ENCODE peak calls at places on chromosomes 5 and 9, in ten cellular contexts. Z is SK-N-SH, S is prostate gland, W is breast epithelium, R is HepG2, X is stomach, J is spleen, A is upper lobe of left lung, I is suprapubic skin, B is sigmoid colon. F is an unnamed sample. For H3K4me1, the result is how much of the 10 kb centered on the place peaks cover.

GRCh38 chr5:148957591-148958202 is 105.2 kb downstream of the SH3TC2 start:
- DNase-seq in X (peak), B (no peak), A (peak), I (no peak), J (peak), W (no peak), S (no peak), Z (peak), R (peak), F (peak)

GRCh38 chr9:74431467-74431866 is 65.7 kb upstream of the RORB start:
- DNase-seq in B (no peak), Z (no peak), X (no peak), J (no peak), S (no peak), A (no peak), W (no peak), I (no peak), R (no peak), F (peak)

GRCh38 chr5:141852448-141852847 is 25.8 kb downstream of the PCDH1 start:
- DNase-seq in J (no peak), A (no peak), Z (peak), I (no peak), R (no peak), B (no peak), W (no peak), X (no peak), S (no peak), F (no peak)

GRCh38 chr9:137817236-137818200 is 60.1 kb upstream of the CACNA1B start:
- DNase-seq in Z (no peak), A (no peak), X (no peak), R (no peak), S (no peak), I (no peak), W (no peak), B (no peak), J (peak), F (no peak)

GRCh38 chr5:149904293-149904886 is 40.2 kb downstream of the PDE6A start:
- DNase-seq in Z (peak), B (no peak), W (no peak), A (no peak), I (no peak), S (no peak), J (no peak), X (no peak), R (peak), F (no peak)

GRCh38 chr5:26883375-26883774 is 155.0 kb downstream of the CDH9 start:
- DNase-seq in S (no peak), Z (no peak), I (no peak), A (no peak), W (no peak), B (no peak), X (no peak), J (no peak), R (no peak), F (no peak)

GRCh38 chr5:76642390-76643040 is 19.3 kb upstream of the F2RL2 start:
- DNase-seq in S (no peak), X (no peak), I (no peak), A (no peak), Z (no peak), B (no peak), W (no peak), J (no peak), R (no peak), F (no peak)

GRCh38 chr9:111098661-111099060 is 60.4 kb upstream of the LPAR1 start:
- DNase-seq in B (no peak), W (no peak), S (no peak), X (no peak), Z (no peak), J (no peak), R (no peak), A (no peak), I (no peak), F (no peak)

GRCh38 chr5:80755634-80756033 is 100.9 kb upstream of the DHFR start:
- DNase-seq in R (no peak), B (no peak), A (no peak), W (no peak), X (no peak), S (no peak), Z (no peak), J (no peak), I (no peak), F (no peak)

GRCh38 chr5:27034531-27034930 is 3.9 kb downstream of the CDH9 start:
- DNase-seq in J (no peak), I (no peak), R (no peak), B (no peak), S (no peak), W (no peak), Z (no peak), A (no peak), X (no peak), F (no peak)

GRCh38 chr5:149151717-149152116 is 10.4 kb downstream of the ABLIM3 start:
- DNase-seq in J (no peak), A (no peak), W (no peak), S (no peak), Z (no peak), X (no peak), I (no peak), R (no peak), B (no peak), F (peak)

GRCh38 chr5:56766926-56767325 is 48.4 kb upstream of the MAP3K1 start:
- DNase-seq in J (peak), S (no peak), B (no peak), Z (no peak), W (no peak), R (no peak), A (no peak), X (no peak), I (no peak), F (no peak)

DNA sequence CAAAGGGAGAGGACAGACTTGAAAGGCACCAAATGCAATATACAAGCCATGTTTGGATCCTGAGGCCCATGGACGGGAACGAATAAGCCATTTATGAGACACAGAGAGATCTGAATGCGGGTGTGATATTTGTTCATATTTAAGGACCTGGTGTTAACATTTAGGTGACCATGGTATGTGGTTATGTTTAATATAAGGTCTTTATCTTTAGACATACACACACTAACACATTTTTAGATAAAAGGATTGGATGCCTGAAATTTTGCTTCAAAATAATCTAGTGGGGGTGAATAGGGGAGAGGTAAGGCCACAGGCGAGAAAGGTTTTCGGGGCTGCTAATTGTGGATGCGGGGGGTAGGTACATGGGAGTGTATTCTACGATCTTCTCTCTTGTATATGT is 12.4 kb downstream of the AKNA start:
- DNase-seq in J (no peak), S (no peak), I (no peak), W (no peak), A (no peak), B (peak), R (no peak), X (no peak), Z (no peak), F (no peak)
- H3K4me1 ChIP-seq in J (half or more), S (under half), I (under half), W (under half), A (half or more), B (under half), R (under half), X (under half), Z (under half), F (under half)

GRCh38 chr9:21670374-21670773 is 132.1 kb upstream of the MTAP start:
- DNase-seq in S (no peak), I (no peak), B (no peak), X (no peak), Z (no peak), A (no peak), R (no peak), J (no peak), W (no peak), F (no peak)
- TF ChIP-seq POLR2AphosphoS5 in S (no peak), I (no peak), B (no peak), X (no peak), Z (no peak), A (no peak), R (no peak), J (no peak), W (no peak), F (no peak)

DNA sequence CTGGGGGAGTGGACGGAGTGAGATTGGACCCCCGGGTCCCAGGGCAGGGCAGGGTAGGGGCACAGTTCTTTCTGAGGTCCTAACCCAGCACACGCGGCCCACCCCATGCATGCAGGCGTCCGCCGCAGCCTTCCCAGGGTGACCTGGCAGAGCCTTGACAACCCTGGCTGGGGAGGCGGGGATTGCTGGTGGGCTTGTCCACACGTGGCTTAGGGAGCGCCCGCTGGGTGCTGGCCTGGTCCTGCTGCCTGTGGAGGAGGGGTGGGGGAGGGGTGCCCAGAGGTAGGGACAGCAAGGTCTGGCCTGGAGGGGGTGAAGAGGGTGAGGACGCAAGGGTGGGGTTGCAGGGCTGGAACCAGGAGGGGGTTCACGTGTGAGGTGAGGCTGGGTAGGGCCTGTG is 6.0 kb downstream of the RXRA start:
- DNase-seq in S (no peak), W (no peak), X (no peak), I (no peak), A (no peak), Z (no peak), R (no peak), B (no peak), J (no peak), F (no peak)
- H3K4me1 ChIP-seq in S (under half), W (half or more), X (half or more), I (half or more), A (half or more), Z (half or more), R (half or more), B (half or more), J (half or more), F (under half)

DNA sequence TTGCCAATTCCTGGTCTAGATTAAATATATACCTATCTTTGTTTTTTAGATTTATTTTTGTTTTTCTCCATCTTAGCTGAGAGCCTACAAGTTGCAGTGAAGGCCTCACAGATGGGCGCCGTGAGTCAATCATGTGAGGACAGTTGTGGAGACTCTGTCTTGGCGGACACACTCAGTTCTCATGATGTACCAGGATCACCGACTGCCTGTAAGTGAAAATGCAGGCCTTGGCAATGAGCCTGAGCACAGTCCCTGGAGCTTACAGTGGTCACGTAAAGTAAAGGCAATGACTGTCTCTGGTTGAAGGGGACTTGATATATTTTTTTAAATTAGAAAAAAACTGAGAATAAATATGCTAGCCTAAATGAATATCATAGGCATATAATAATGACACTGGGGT is 271.9 kb downstream of the ARHGEF28 start:
- DNase-seq in W (no peak), X (no peak), S (no peak), J (no peak), Z (no peak), A (no peak), I (no peak), R (no peak), B (no peak), F (no peak)
- TF ChIP-seq POLR2AphosphoS5 in W (no peak), X (no peak), S (no peak), J (no peak), Z (no peak), A (no peak), I (no peak), R (no peak), B (no peak), F (no peak)

GRCh38 chr9:116760636-116761035 is 73.5 kb downstream of the TRIM32 start:
- DNase-seq in S (no peak), A (no peak), W (no peak), I (no peak), Z (no peak), X (no peak), R (no peak), B (no peak), J (no peak), F (no peak)

GRCh38 chr9:116767219-116767618 is 80.1 kb downstream of the TRIM32 start:
- DNase-seq in Z (peak), J (no peak), X (no peak), S (no peak), I (no peak), B (no peak), W (no peak), A (no peak), R (no peak), F (peak)

GRCh38 chr9:116765009-116765408 is 77.9 kb downstream of the TRIM32 start:
- DNase-seq in Z (no peak), B (no peak), J (no peak), A (no peak), X (no peak), I (no peak), W (no peak), R (no peak), S (no peak), F (no peak)

DNA sequence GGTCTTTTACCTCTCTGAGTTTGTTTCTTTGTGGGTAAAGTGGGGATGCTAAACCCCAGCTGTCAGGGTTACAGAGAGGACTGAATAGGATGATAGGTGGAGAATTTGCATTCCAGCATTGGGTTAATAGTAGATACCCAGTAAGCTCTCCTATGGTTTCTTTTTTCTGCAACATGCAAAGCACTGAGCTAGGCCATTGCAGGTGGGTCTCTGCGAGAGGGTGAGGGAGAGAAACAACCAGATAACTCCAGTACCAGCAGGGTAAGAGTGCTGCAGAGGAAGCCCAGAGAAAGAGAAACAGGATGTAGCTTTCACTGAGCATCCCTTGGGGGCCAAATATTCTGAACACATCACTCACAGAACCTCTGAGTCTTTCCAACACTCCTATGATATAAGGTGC is 76.6 kb downstream of the TRIM32 start:
- DNase-seq in J (no peak), B (no peak), A (no peak), S (no peak), Z (no peak), I (no peak), R (no peak), X (no peak), W (no peak), F (no peak)
- H3K4me1 ChIP-seq in J (under half), B (under half), A (under half), S (under half), Z (under half), I (under half), R (under half), X (under half), W (under half), F (under half)

GRCh38 chr5:59584858-59585846 is 308.4 kb downstream of the PDE4D start:
- DNase-seq in A (peak), I (no peak), W (no peak), Z (no peak), B (no peak), X (no peak), S (no peak), J (no peak), R (no peak), F (no peak)
- TF ChIP-seq POLR2AphosphoS5 in A (no peak), I (no peak), W (no peak), Z (no peak), B (no peak), X (no peak), S (no peak), J (no peak), R (no peak), F (no peak)

F was measured in GM23338.